ENCODE peak calls at places on chromosomes 5 and 9, in eight cellular contexts. D is WERI-Rb-1; L is GM23338; P is brain microvascular endothelial cell; K is suprapubic skin; U is BE2C; F is CD8-positive, alpha-beta T cell; B is K562. H is an unnamed sample.

GRCh38 chr5:36417221-36417620 is 115.5 kb upstream of the RANBP3L start:
- DNase-seq in P (no peak), U (no peak), L (no peak), D (no peak), F (no peak), K (no peak), B (peak; percentile 59), H (no peak)

GRCh38 chr9:95626885-95627558 is 110.3 kb upstream of the PTCH1 start:
- DNase-seq in B (no peak), U (no peak), P (no peak), L (no peak), F (peak; percentile 49), D (no peak), K (peak; percentile 77), H (no peak)

GRCh38 chr5:50889790-50890189 is 223.4 kb downstream of the PARP8 start:
- DNase-seq in K (no peak), L (no peak), F (no peak), P (no peak), B (no peak), D (no peak), U (no peak), H (no peak)

GRCh38 chr9:99038396-99038795 is 66.5 kb upstream of the TGFBR1 start:
- DNase-seq in P (no peak), L (no peak), B (no peak), F (no peak), K (no peak), U (no peak), D (no peak), H (no peak)

GRCh38 chr5:160504906-160505305 is 83.3 kb downstream of the PTTG1 start:
- DNase-seq in L (no peak), P (no peak), U (no peak), B (no peak), F (no peak), D (no peak), K (no peak), H (no peak)

GRCh38 chr9:131880828-131881227 is 141.0 kb upstream of the RAPGEF1 start:
- DNase-seq in U (no peak), D (no peak), P (no peak), L (no peak), K (no peak), B (no peak), F (no peak), H (no peak)

GRCh38 chr5:133142782-133143181 is 91.0 kb downstream of the HSPA4 start:
- DNase-seq in L (no peak), F (no peak), B (no peak), U (no peak), D (no peak), P (no peak), K (no peak), H (no peak)

GRCh38 chr5:140926211-140926902 is at the start of gene PCDHAC1:
- DNase-seq in L (peak; percentile 98), P (peak; percentile 24), U (peak; percentile 96), B (peak; percentile 11), D (peak; percentile 94), K (peak; percentile 85), F (peak; percentile 20), H (peak; percentile 9)

GRCh38 chr9:104104407-104104806 is 10.3 kb downstream of the SMC2 start:
- DNase-seq in F (no peak), U (no peak), D (no peak), P (no peak), L (no peak), B (no peak), K (no peak), H (no peak)

GRCh38 chr9:20659474-20659962 is 24.5 kb upstream of the FOCAD start:
- DNase-seq in L (no peak), K (no peak), B (no peak), P (no peak), D (no peak), U (no peak), F (no peak), H (no peak)

GRCh38 chr5:1139806-1140187 is 27.9 kb upstream of the SLC12A7 start:
- DNase-seq in P (no peak), L (no peak), F (no peak), D (no peak), B (no peak), U (no peak), K (no peak), H (no peak)

GRCh38 chr5:151093476-151093889 is 12.6 kb upstream of the TNIP1 start:
- DNase-seq in K (no peak), D (no peak), L (no peak), U (no peak), B (no peak), F (no peak), P (peak; percentile 90), H (no peak)

GRCh38 chr9:6055213-6055612 is 39.8 kb upstream of the RANBP6 start:
- DNase-seq in D (peak; percentile 49), L (peak; percentile 95), P (peak; percentile 67), B (peak; percentile 77), K (no peak), F (peak; percentile 32), U (peak; percentile 25), H (peak; percentile 67)

GRCh38 chr5:98927988-98928801 is 612 bp downstream of the CHD1 start:
- DNase-seq in U (peak; percentile 86), F (peak; percentile 38), L (peak; percentile 78), B (peak; percentile 75), D (peak; percentile 83), K (peak; percentile 90), P (peak; percentile 26), H (peak; percentile 73)

GRCh38 chr5:154243736-154244135 is 53.2 kb downstream of the GALNT10 start:
- DNase-seq in F (no peak), B (no peak), P (no peak), D (no peak), U (no peak), L (no peak), K (no peak), H (no peak)

GRCh38 chr5:140833993-140834392 is at the start of gene PCDHA7:
- DNase-seq in F (no peak), B (peak; percentile 6), K (no peak), L (peak; percentile 73), P (no peak), U (no peak), D (no peak), H (no peak)

GRCh38 chr5:51810592-51810991 is 427.3 kb downstream of the ISL1 start:
- DNase-seq in U (no peak), K (no peak), D (no peak), B (no peak), L (no peak), F (no peak), P (no peak), H (no peak)

GRCh38 chr5:82975812-82976211 is 101.4 kb downstream of the TMEM167A start:
- DNase-seq in L (no peak), F (no peak), K (no peak), B (no peak), P (no peak), D (no peak), U (no peak), H (no peak)

GRCh38 chr9:124675261-124676158 is 95.6 kb downstream of the NR6A1 start:
- DNase-seq in F (no peak), B (no peak), U (no peak), K (no peak), L (no peak), D (no peak), P (no peak), H (no peak)
- TF ChIP-seq CTCF in F (no peak), B (peak; percentile 7), U (no peak), K (no peak), L (peak; percentile 9), D (no peak), P (no peak), H (no peak)

DNA sequence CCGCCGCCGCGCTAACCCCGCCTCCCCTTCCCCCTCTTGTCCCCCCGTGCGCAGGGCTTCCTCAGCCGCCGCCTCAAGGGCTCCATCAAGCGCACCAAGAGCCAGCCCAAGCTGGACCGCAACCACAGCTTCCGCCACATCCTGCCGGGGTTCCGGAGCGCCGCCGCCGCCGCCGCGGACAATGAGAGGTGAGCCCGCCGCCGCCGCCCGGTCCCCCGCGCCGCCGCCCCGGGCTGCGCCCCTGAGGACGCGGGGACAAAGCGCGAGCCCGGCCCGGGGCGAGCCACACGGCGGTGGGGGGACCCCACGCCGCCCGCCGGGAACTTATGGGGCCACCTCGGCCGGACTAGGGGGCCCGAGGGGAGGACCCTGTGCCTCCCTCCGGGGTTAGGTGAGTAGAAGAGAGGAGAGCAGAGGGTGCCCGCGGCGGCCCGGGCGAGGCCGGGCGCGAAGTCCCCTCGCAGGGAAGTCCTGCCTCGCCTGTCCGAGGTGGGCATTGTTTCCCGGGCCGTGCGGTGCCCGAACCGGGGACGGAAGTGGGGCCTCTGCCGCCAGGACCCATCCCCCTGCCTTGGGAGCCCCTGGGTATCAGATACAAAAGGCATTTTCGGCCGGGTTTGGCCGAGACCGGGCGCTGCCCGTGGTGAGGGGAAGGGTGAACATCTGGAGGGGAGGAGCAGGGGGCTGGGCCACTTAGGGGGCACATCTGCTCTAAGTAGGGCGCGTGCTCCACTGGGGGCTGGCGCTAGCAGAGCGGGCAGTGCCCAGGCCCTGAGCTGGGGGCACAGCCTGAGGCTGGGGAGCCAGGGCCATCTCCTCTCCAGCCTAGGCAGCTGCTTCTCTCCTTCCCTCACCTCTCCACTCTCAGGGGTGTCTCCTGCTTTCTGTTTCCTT is 48.1 kb downstream of the DAB2IP start:
- DNase-seq in P (no peak), D (peak; percentile 64), U (peak; percentile 49), L (peak; percentile 73), B (no peak), F (peak; percentile 63), K (no peak), H (peak; percentile 53)
- H3K4me3 ChIP-seq in P (peak overlapping the region; percentile 61), D (peak overlapping the region; percentile 72), U (peak overlapping the region; percentile 66), L (peak overlapping the region; percentile 78), B (no peak overlapping the region), F (no peak overlapping the region), K (peak overlapping the region; percentile 77), H (peak overlapping the region; percentile 32)

GRCh38 chr5:65611524-65611923 is 12.6 kb downstream of the TRIM23 start:
- DNase-seq in L (no peak), F (no peak), P (peak; percentile 39), B (no peak), U (no peak), K (no peak), D (no peak), H (no peak)
- H3K36me3 ChIP-seq in L (peaks cover 21% of the 10 kb centered on the region), F (peaks cover 63% of the 10 kb centered on the region), P (peaks cover 42% of the 10 kb centered on the region), B (peaks cover 60% of the 10 kb centered on the region), U (peaks cover 42% of the 10 kb centered on the region), K (peaks cover 81% of the 10 kb centered on the region), D (peaks cover 67% of the 10 kb centered on the region), H (no peaks in the 10 kb centered on the region)

GRCh38 chr9:3151672-3152576 is 308.0 kb upstream of the PUM3 start:
- DNase-seq in P (no peak), F (no peak), L (no peak), U (no peak), D (no peak), B (no peak), K (no peak), H (no peak)
- TF ChIP-seq CTCF in P (no peak), F (no peak), L (no peak), U (no peak), D (no peak), B (no peak), K (no peak), H (no peak)